ENCODE peak calls at places on chromosomes 11 and 22, in nine cellular contexts. One of them, this sample, is unnamed.

GRCh38 chr22:46129390-46130041 is 20.8 kb upstream of the PPARA start:
- DNase-seq in tibial nerve: no peak
- DNase-seq in GM12865: peak
- DNase-seq in AG10803: no peak
- DNase-seq in heart right ventricle: peak
- DNase-seq in thoracic aorta: no peak
- DNase-seq in RWPE2: no peak
- DNase-seq in mammary epithelial cell: no peak
- DNase-seq in IMR-90: no peak
- DNase-seq in this sample: no peak

GRCh38 chr11:79045018-79045787 is 395.6 kb downstream of the TENM4 start:
- DNase-seq in tibial nerve: no peak
- DNase-seq in GM12865: no peak
- DNase-seq in AG10803: no peak
- DNase-seq in heart right ventricle: no peak
- DNase-seq in thoracic aorta: no peak
- DNase-seq in RWPE2: no peak
- DNase-seq in mammary epithelial cell: no peak
- DNase-seq in IMR-90: no peak
- DNase-seq in this sample: no peak

GRCh38 chr11:76553554-76554476 is 109.0 kb downstream of the EMSY start:
- DNase-seq in tibial nerve: no peak
- DNase-seq in GM12865: peak
- DNase-seq in AG10803: no peak
- DNase-seq in heart right ventricle: no peak
- DNase-seq in thoracic aorta: no peak
- DNase-seq in RWPE2: no peak
- DNase-seq in mammary epithelial cell: no peak
- DNase-seq in IMR-90: no peak
- DNase-seq in this sample: peak

GRCh38 chr22:47124946-47125345 is 362.5 kb downstream of the TBC1D22A start:
- DNase-seq in tibial nerve: no peak
- DNase-seq in GM12865: no peak
- DNase-seq in AG10803: no peak
- DNase-seq in heart right ventricle: no peak
- DNase-seq in thoracic aorta: no peak
- DNase-seq in RWPE2: peak
- DNase-seq in mammary epithelial cell: no peak
- DNase-seq in IMR-90: no peak
- DNase-seq in this sample: no peak

GRCh38 chr11:3626250-3626960 is 15.4 kb downstream of the ART5 start:
- DNase-seq in tibial nerve: peak
- DNase-seq in GM12865: no peak
- DNase-seq in AG10803: no peak
- DNase-seq in heart right ventricle: peak
- DNase-seq in thoracic aorta: no peak
- DNase-seq in RWPE2: no peak
- DNase-seq in mammary epithelial cell: no peak
- DNase-seq in IMR-90: no peak
- DNase-seq in this sample: no peak

GRCh38 chr11:93861808-93862207 is 11.4 kb upstream of the VSTM5 start:
- DNase-seq in tibial nerve: no peak
- DNase-seq in GM12865: no peak
- DNase-seq in AG10803: peak
- DNase-seq in heart right ventricle: peak
- DNase-seq in thoracic aorta: no peak
- DNase-seq in RWPE2: no peak
- DNase-seq in mammary epithelial cell: no peak
- DNase-seq in IMR-90: no peak
- DNase-seq in this sample: no peak

GRCh38 chr22:39528080-39528661 is 4.4 kb downstream of the RPS19BP1 start:
- DNase-seq in tibial nerve: no peak
- DNase-seq in GM12865: peak
- DNase-seq in AG10803: no peak
- DNase-seq in heart right ventricle: no peak
- DNase-seq in thoracic aorta: no peak
- DNase-seq in RWPE2: no peak
- DNase-seq in mammary epithelial cell: no peak
- DNase-seq in IMR-90: no peak
- DNase-seq in this sample: no peak

GRCh38 chr22:39171623-39172264 is 19.3 kb upstream of the CBX7 start:
- DNase-seq in tibial nerve: no peak
- DNase-seq in GM12865: no peak
- DNase-seq in AG10803: no peak
- DNase-seq in heart right ventricle: no peak
- DNase-seq in thoracic aorta: no peak
- DNase-seq in RWPE2: no peak
- DNase-seq in mammary epithelial cell: no peak
- DNase-seq in IMR-90: no peak
- DNase-seq in this sample: no peak

GRCh38 chr11:89583580-89583979 is 92.4 kb upstream of the NOX4 start:
- DNase-seq in tibial nerve: no peak
- DNase-seq in GM12865: no peak
- DNase-seq in AG10803: no peak
- DNase-seq in heart right ventricle: no peak
- DNase-seq in thoracic aorta: no peak
- DNase-seq in RWPE2: no peak
- DNase-seq in mammary epithelial cell: no peak
- DNase-seq in IMR-90: no peak
- DNase-seq in this sample: no peak

GRCh38 chr11:34775417-34775888 is 140.7 kb downstream of the APIP start:
- DNase-seq in tibial nerve: no peak
- DNase-seq in GM12865: no peak
- DNase-seq in AG10803: no peak
- DNase-seq in heart right ventricle: no peak
- DNase-seq in thoracic aorta: no peak
- DNase-seq in RWPE2: no peak
- DNase-seq in mammary epithelial cell: no peak
- DNase-seq in IMR-90: no peak
- DNase-seq in this sample: no peak

GRCh38 chr11:113771964-113772363 is 1.5 kb downstream of the ZW10 start:
- DNase-seq in tibial nerve: no peak
- DNase-seq in GM12865: no peak
- DNase-seq in AG10803: no peak
- DNase-seq in heart right ventricle: no peak
- DNase-seq in thoracic aorta: no peak
- DNase-seq in RWPE2: no peak
- DNase-seq in mammary epithelial cell: no peak
- DNase-seq in IMR-90: no peak
- DNase-seq in this sample: no peak

GRCh38 chr11:113778111-113778910 is 1.3 kb upstream of the CLDN25 start:
- DNase-seq in tibial nerve: no peak
- DNase-seq in GM12865: no peak
- DNase-seq in AG10803: peak
- DNase-seq in heart right ventricle: peak
- DNase-seq in thoracic aorta: no peak
- DNase-seq in RWPE2: no peak
- DNase-seq in mammary epithelial cell: peak
- DNase-seq in IMR-90: peak
- DNase-seq in this sample: peak

GRCh38 chr11:113773416-113774173 is at the start of gene ZW10:
- DNase-seq in tibial nerve: peak
- DNase-seq in GM12865: peak
- DNase-seq in AG10803: peak
- DNase-seq in heart right ventricle: peak
- DNase-seq in thoracic aorta: peak
- DNase-seq in RWPE2: peak
- DNase-seq in mammary epithelial cell: peak
- DNase-seq in IMR-90: peak
- DNase-seq in this sample: peak

GRCh38 chr11:113773092-113773415 is 438 bp downstream of the ZW10 start:
- DNase-seq in tibial nerve: no peak
- DNase-seq in GM12865: no peak
- DNase-seq in AG10803: peak
- DNase-seq in heart right ventricle: no peak
- DNase-seq in thoracic aorta: no peak
- DNase-seq in RWPE2: no peak
- DNase-seq in mammary epithelial cell: no peak
- DNase-seq in IMR-90: peak
- DNase-seq in this sample: peak

GRCh38 chr11:113774174-113774503 is 647 bp upstream of the ZW10 start:
- DNase-seq in tibial nerve: no peak
- DNase-seq in GM12865: no peak
- DNase-seq in AG10803: no peak
- DNase-seq in heart right ventricle: no peak
- DNase-seq in thoracic aorta: no peak
- DNase-seq in RWPE2: no peak
- DNase-seq in mammary epithelial cell: no peak
- DNase-seq in IMR-90: no peak
- DNase-seq in this sample: no peak
- TF ChIP-seq CTCF in tibial nerve: no peak
- TF ChIP-seq CTCF in GM12865: no peak
- TF ChIP-seq CTCF in AG10803: no peak
- TF ChIP-seq CTCF in heart right ventricle: no peak
- TF ChIP-seq CTCF in thoracic aorta: no peak
- TF ChIP-seq CTCF in RWPE2: peak
- TF ChIP-seq CTCF in mammary epithelial cell: no peak
- TF ChIP-seq CTCF in IMR-90: no peak
- TF ChIP-seq CTCF in this sample: no peak

GRCh38 chr11:96337541-96338530 is 5.2 kb downstream of the MAML2 start:
- DNase-seq in tibial nerve: no peak
- DNase-seq in GM12865: peak
- DNase-seq in AG10803: peak
- DNase-seq in heart right ventricle: no peak
- DNase-seq in thoracic aorta: no peak
- DNase-seq in RWPE2: no peak
- DNase-seq in mammary epithelial cell: no peak
- DNase-seq in IMR-90: peak
- DNase-seq in this sample: peak
- H3K4me3 ChIP-seq in tibial nerve: peak
- H3K4me3 ChIP-seq in GM12865: peak
- H3K4me3 ChIP-seq in AG10803: peak
- H3K4me3 ChIP-seq in heart right ventricle: no peak
- H3K4me3 ChIP-seq in thoracic aorta: peak
- H3K4me3 ChIP-seq in RWPE2: no peak
- H3K4me3 ChIP-seq in mammary epithelial cell: no peak
- H3K4me3 ChIP-seq in IMR-90: no peak
- H3K4me3 ChIP-seq in this sample: no peak

DNA sequence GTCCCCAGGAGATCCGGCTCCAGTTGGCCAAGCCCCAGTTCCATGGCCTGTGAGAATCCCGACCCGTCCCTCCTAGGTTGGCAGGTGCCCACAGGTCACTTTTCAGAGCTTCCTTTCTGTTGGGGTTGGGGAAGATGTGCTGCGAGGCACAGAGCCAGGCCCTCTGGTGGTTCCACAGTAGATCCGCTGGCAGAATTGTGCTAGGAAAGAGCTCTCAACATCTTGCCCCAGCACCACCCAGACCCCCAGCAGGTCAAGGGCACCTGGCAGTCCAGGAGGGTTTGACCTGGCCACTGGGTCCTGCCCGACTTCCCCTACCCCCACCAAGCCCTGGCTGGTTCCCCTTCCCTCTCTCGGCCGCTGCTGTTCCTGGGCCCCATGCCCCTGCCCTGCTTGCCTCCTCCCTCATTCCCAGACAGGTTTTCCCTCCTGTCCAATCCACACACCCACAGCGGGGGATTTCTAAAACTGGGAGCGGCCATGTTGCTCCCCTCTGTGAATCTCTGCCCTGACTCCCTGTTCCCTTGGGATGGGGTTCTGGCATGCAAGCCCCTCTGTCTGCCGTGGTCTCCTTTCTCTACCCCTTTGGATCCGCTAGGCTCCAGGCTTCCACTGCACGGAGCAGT is 26.2 kb upstream of the GCAT start:
- DNase-seq in tibial nerve: no peak
- DNase-seq in GM12865: no peak
- DNase-seq in AG10803: no peak
- DNase-seq in heart right ventricle: no peak
- DNase-seq in thoracic aorta: no peak
- DNase-seq in RWPE2: no peak
- DNase-seq in mammary epithelial cell: no peak
- DNase-seq in IMR-90: peak
- DNase-seq in this sample: no peak
- TF ChIP-seq CTCF in tibial nerve: no peak
- TF ChIP-seq CTCF in GM12865: peak
- TF ChIP-seq CTCF in AG10803: peak
- TF ChIP-seq CTCF in heart right ventricle: no peak
- TF ChIP-seq CTCF in thoracic aorta: no peak
- TF ChIP-seq CTCF in RWPE2: peak
- TF ChIP-seq CTCF in mammary epithelial cell: peak
- TF ChIP-seq CTCF in IMR-90: peak
- TF ChIP-seq CTCF in this sample: peak

GRCh38 chr11:32176223-32176811 is 85.4 kb downstream of the RCN1 start:
- DNase-seq in tibial nerve: peak
- DNase-seq in GM12865: peak
- DNase-seq in AG10803: peak
- DNase-seq in heart right ventricle: peak
- DNase-seq in thoracic aorta: peak
- DNase-seq in RWPE2: no peak
- DNase-seq in mammary epithelial cell: peak
- DNase-seq in IMR-90: peak
- DNase-seq in this sample: peak
- H3K4me3 ChIP-seq in tibial nerve: no peak
- H3K4me3 ChIP-seq in GM12865: no peak
- H3K4me3 ChIP-seq in AG10803: no peak
- H3K4me3 ChIP-seq in heart right ventricle: no peak
- H3K4me3 ChIP-seq in thoracic aorta: no peak
- H3K4me3 ChIP-seq in RWPE2: no peak
- H3K4me3 ChIP-seq in mammary epithelial cell: no peak
- H3K4me3 ChIP-seq in IMR-90: no peak
- H3K4me3 ChIP-seq in this sample: no peak

GRCh38 chr11:70448983-70449567 is 50.7 kb downstream of the CTTN start:
- DNase-seq in tibial nerve: no peak
- DNase-seq in GM12865: no peak
- DNase-seq in AG10803: no peak
- DNase-seq in heart right ventricle: no peak
- DNase-seq in thoracic aorta: no peak
- DNase-seq in RWPE2: no peak
- DNase-seq in mammary epithelial cell: no peak
- DNase-seq in IMR-90: no peak
- DNase-seq in this sample: no peak
- TF ChIP-seq CTCF in tibial nerve: no peak
- TF ChIP-seq CTCF in GM12865: peak
- TF ChIP-seq CTCF in AG10803: peak
- TF ChIP-seq CTCF in heart right ventricle: no peak
- TF ChIP-seq CTCF in thoracic aorta: no peak
- TF ChIP-seq CTCF in RWPE2: peak
- TF ChIP-seq CTCF in mammary epithelial cell: peak
- TF ChIP-seq CTCF in IMR-90: peak
- TF ChIP-seq CTCF in this sample: peak